ENCODE peak calls at places on chromosomes 5 and 9, in eight cellular contexts. One of them, this sample, is unnamed.

GRCh38 chr5:179146277-179146676 is 86.1 kb downstream of the ZNF354C start:
- DNase-seq in SK-N-DZ: no peak
- DNase-seq in cardiac fibroblast: no peak
- DNase-seq in CMK: no peak
- DNase-seq in NCI-H345: no peak
- DNase-seq in KBM-7: no peak
- DNase-seq in NCI-H2081: no peak
- DNase-seq in mesothelial cell of epicardium: no peak
- DNase-seq in this sample: no peak

GRCh38 chr5:132099073-132099748 is 25.6 kb downstream of the CSF2 start:
- DNase-seq in SK-N-DZ: no peak
- DNase-seq in cardiac fibroblast: no peak
- DNase-seq in CMK: no peak
- DNase-seq in NCI-H345: no peak
- DNase-seq in KBM-7: no peak
- DNase-seq in NCI-H2081: no peak
- DNase-seq in mesothelial cell of epicardium: no peak
- DNase-seq in this sample: peak

GRCh38 chr9:107504585-107505455 is 15.3 kb upstream of the KLF4 start:
- DNase-seq in SK-N-DZ: no peak
- DNase-seq in cardiac fibroblast: peak
- DNase-seq in CMK: no peak
- DNase-seq in NCI-H345: peak
- DNase-seq in KBM-7: no peak
- DNase-seq in NCI-H2081: peak
- DNase-seq in mesothelial cell of epicardium: no peak
- DNase-seq in this sample: no peak

GRCh38 chr9:29214162-29214520 is 1640.9 kb upstream of the C9orf72 start:
- DNase-seq in SK-N-DZ: peak
- DNase-seq in cardiac fibroblast: no peak
- DNase-seq in CMK: no peak
- DNase-seq in NCI-H345: peak
- DNase-seq in KBM-7: peak
- DNase-seq in NCI-H2081: peak
- DNase-seq in mesothelial cell of epicardium: no peak
- DNase-seq in this sample: no peak

GRCh38 chr9:132114102-132114707 is 34.5 kb upstream of the MED27 start:
- DNase-seq in SK-N-DZ: peak
- DNase-seq in cardiac fibroblast: peak
- DNase-seq in CMK: peak
- DNase-seq in NCI-H345: no peak
- DNase-seq in KBM-7: peak
- DNase-seq in NCI-H2081: no peak
- DNase-seq in mesothelial cell of epicardium: peak
- DNase-seq in this sample: peak

GRCh38 chr9:121963542-121963995 is 129.5 kb downstream of the TTLL11 start:
- DNase-seq in SK-N-DZ: no peak
- DNase-seq in cardiac fibroblast: peak
- DNase-seq in CMK: no peak
- DNase-seq in NCI-H345: no peak
- DNase-seq in KBM-7: peak
- DNase-seq in NCI-H2081: no peak
- DNase-seq in mesothelial cell of epicardium: no peak
- DNase-seq in this sample: no peak

GRCh38 chr9:134611046-134611445 is 30.6 kb upstream of the COL5A1 start:
- DNase-seq in SK-N-DZ: no peak
- DNase-seq in cardiac fibroblast: no peak
- DNase-seq in CMK: no peak
- DNase-seq in NCI-H345: peak
- DNase-seq in KBM-7: no peak
- DNase-seq in NCI-H2081: no peak
- DNase-seq in mesothelial cell of epicardium: no peak
- DNase-seq in this sample: no peak

GRCh38 chr5:139862313-139862712 is 66.7 kb downstream of the PSD2 start:
- DNase-seq in SK-N-DZ: no peak
- DNase-seq in cardiac fibroblast: peak
- DNase-seq in CMK: no peak
- DNase-seq in NCI-H345: no peak
- DNase-seq in KBM-7: no peak
- DNase-seq in NCI-H2081: no peak
- DNase-seq in mesothelial cell of epicardium: no peak
- DNase-seq in this sample: no peak

GRCh38 chr5:56494300-56494704 is 261.2 kb upstream of the ANKRD55 start:
- DNase-seq in SK-N-DZ: no peak
- DNase-seq in cardiac fibroblast: peak
- DNase-seq in CMK: no peak
- DNase-seq in NCI-H345: no peak
- DNase-seq in KBM-7: peak
- DNase-seq in NCI-H2081: no peak
- DNase-seq in mesothelial cell of epicardium: no peak
- DNase-seq in this sample: no peak

GRCh38 chr5:135373747-135374515 is 25.1 kb downstream of the MACROH2A1 start:
- DNase-seq in SK-N-DZ: no peak
- DNase-seq in cardiac fibroblast: no peak
- DNase-seq in CMK: no peak
- DNase-seq in NCI-H345: no peak
- DNase-seq in KBM-7: peak
- DNase-seq in NCI-H2081: no peak
- DNase-seq in mesothelial cell of epicardium: no peak
- DNase-seq in this sample: no peak

GRCh38 chr5:135826994-135827671 is 7.3 kb upstream of the SLC25A48 start:
- DNase-seq in SK-N-DZ: no peak
- DNase-seq in cardiac fibroblast: no peak
- DNase-seq in CMK: no peak
- DNase-seq in NCI-H345: no peak
- DNase-seq in KBM-7: no peak
- DNase-seq in NCI-H2081: no peak
- DNase-seq in mesothelial cell of epicardium: no peak
- DNase-seq in this sample: no peak

GRCh38 chr5:132076202-132076830 is 2.7 kb downstream of the CSF2 start:
- DNase-seq in SK-N-DZ: no peak
- DNase-seq in cardiac fibroblast: no peak
- DNase-seq in CMK: no peak
- DNase-seq in NCI-H345: no peak
- DNase-seq in KBM-7: no peak
- DNase-seq in NCI-H2081: no peak
- DNase-seq in mesothelial cell of epicardium: no peak
- DNase-seq in this sample: no peak

GRCh38 chr5:14816374-14816998 is 55.1 kb downstream of the ANKH start:
- DNase-seq in SK-N-DZ: no peak
- DNase-seq in cardiac fibroblast: no peak
- DNase-seq in CMK: no peak
- DNase-seq in NCI-H345: no peak
- DNase-seq in KBM-7: no peak
- DNase-seq in NCI-H2081: no peak
- DNase-seq in mesothelial cell of epicardium: no peak
- DNase-seq in this sample: no peak

GRCh38 chr9:33473216-33473615 is 508 bp downstream of the NOL6 start:
- DNase-seq in SK-N-DZ: no peak
- DNase-seq in cardiac fibroblast: no peak
- DNase-seq in CMK: no peak
- DNase-seq in NCI-H345: no peak
- DNase-seq in KBM-7: no peak
- DNase-seq in NCI-H2081: no peak
- DNase-seq in mesothelial cell of epicardium: no peak
- DNase-seq in this sample: no peak

GRCh38 chr5:124576848-124577409 is 169.5 kb downstream of the ZNF608 start:
- DNase-seq in SK-N-DZ: no peak
- DNase-seq in cardiac fibroblast: no peak
- DNase-seq in CMK: no peak
- DNase-seq in NCI-H345: no peak
- DNase-seq in KBM-7: no peak
- DNase-seq in NCI-H2081: no peak
- DNase-seq in mesothelial cell of epicardium: no peak
- DNase-seq in this sample: no peak

GRCh38 chr5:82283893-82284292 is 5.7 kb upstream of the RPS23 start:
- DNase-seq in SK-N-DZ: no peak
- DNase-seq in cardiac fibroblast: no peak
- DNase-seq in CMK: no peak
- DNase-seq in NCI-H345: no peak
- DNase-seq in KBM-7: no peak
- DNase-seq in NCI-H2081: no peak
- DNase-seq in mesothelial cell of epicardium: no peak
- DNase-seq in this sample: no peak

GRCh38 chr9:129962889-129963703 is 79.9 kb downstream of the FNBP1 start:
- DNase-seq in SK-N-DZ: no peak
- DNase-seq in cardiac fibroblast: peak
- DNase-seq in CMK: no peak
- DNase-seq in NCI-H345: no peak
- DNase-seq in KBM-7: peak
- DNase-seq in NCI-H2081: peak
- DNase-seq in mesothelial cell of epicardium: no peak
- DNase-seq in this sample: peak

GRCh38 chr5:62692946-62693713 is 114.5 kb downstream of the LRRC70 start:
- DNase-seq in SK-N-DZ: no peak
- DNase-seq in cardiac fibroblast: no peak
- DNase-seq in CMK: no peak
- DNase-seq in NCI-H345: peak
- DNase-seq in KBM-7: no peak
- DNase-seq in NCI-H2081: no peak
- DNase-seq in mesothelial cell of epicardium: no peak
- DNase-seq in this sample: no peak

This sample was measured in CD8-positive, alpha-beta memory T cell.